ENCODE peak calls at places on chromosomes 13 and 19, in seven cellular contexts. A, H, K, J, Y, D and R are unnamed samples.

GRCh38 chr19:16064209-16064889 is 11.9 kb upstream of the TPM4 start:
- DNase-seq in A (no peak), H (no peak), K (no peak), J (no peak), Y (no peak), D (no peak), R (no peak)

GRCh38 chr19:38706792-38707511 is 37.3 kb downstream of the CAPN12 start:
- DNase-seq in A (no peak), H (no peak), K (no peak), J (no peak), Y (no peak), D (no peak), R (no peak)

GRCh38 chr13:106381083-106381482 is 154.4 kb downstream of the EFNB2 start:
- DNase-seq in A (no peak), H (no peak), K (no peak), J (no peak), Y (no peak), D (peak), R (no peak)

GRCh38 chr19:45130888-45131615 is 29.7 kb downstream of the NKPD1 start:
- DNase-seq in A (no peak), H (no peak), K (no peak), J (peak), Y (peak), D (peak), R (no peak)

GRCh38 chr19:18999896-19000620 is 33.3 kb downstream of the SUGP2 start:
- DNase-seq in A (no peak), H (no peak), K (peak), J (no peak), Y (no peak), D (peak), R (no peak)

GRCh38 chr13:42600943-42601342 is 27.0 kb downstream of the TNFSF11 start:
- DNase-seq in A (no peak), H (no peak), K (no peak), J (no peak), Y (peak), D (peak), R (no peak)

GRCh38 chr19:4977299-4978174 is 8.6 kb downstream of the KDM4B start:
- DNase-seq in A (peak), H (peak), K (peak), J (no peak), Y (peak), D (peak), R (no peak)

GRCh38 chr19:2194513-2195078 is 30.9 kb downstream of the DOT1L start:
- DNase-seq in A (no peak), H (no peak), K (no peak), J (no peak), Y (no peak), D (no peak), R (no peak)

GRCh38 chr13:32669030-32669646 is 82.9 kb downstream of the PDS5B start:
- DNase-seq in A (no peak), H (peak), K (peak), J (no peak), Y (peak), D (peak), R (no peak)

GRCh38 chr19:34298891-34299510 is 44.6 kb downstream of the GARRE1 start:
- DNase-seq in A (no peak), H (no peak), K (no peak), J (no peak), Y (no peak), D (no peak), R (no peak)

GRCh38 chr13:110230661-110231347 is 76.2 kb downstream of the COL4A1 start:
- DNase-seq in A (no peak), H (no peak), K (no peak), J (peak), Y (no peak), D (no peak), R (no peak)

GRCh38 chr19:47309608-47310007 is at the start of gene C5AR1:
- DNase-seq in A (no peak), H (no peak), K (no peak), J (no peak), Y (no peak), D (no peak), R (peak)

GRCh38 chr13:110323172-110323851 is 16.2 kb downstream of the COL4A2 start:
- DNase-seq in A (peak), H (no peak), K (peak), J (no peak), Y (no peak), D (peak), R (no peak)

GRCh38 chr19:3682741-3683404 is 17.4 kb downstream of the PIP5K1C start:
- DNase-seq in A (no peak), H (no peak), K (no peak), J (no peak), Y (no peak), D (peak), R (no peak)

GRCh38 chr19:54081032-54081431 is at the start of gene TARM1:
- DNase-seq in A (no peak), H (no peak), K (no peak), J (no peak), Y (no peak), D (no peak), R (no peak)

GRCh38 chr19:54390942-54391577 is 24.2 kb upstream of the TTYH1 start:
- DNase-seq in A (peak), H (peak), K (peak), J (peak), Y (peak), D (peak), R (peak)

GRCh38 chr13:36212789-36213188 is 1.6 kb downstream of the SOHLH2 start:
- DNase-seq in A (no peak), H (no peak), K (no peak), J (no peak), Y (no peak), D (no peak), R (no peak)

GRCh38 chr19:40633207-40633606 is 32.0 kb downstream of the LTBP4 start:
- DNase-seq in A (no peak), H (no peak), K (peak), J (no peak), Y (peak), D (peak), R (no peak)

GRCh38 chr19:6033744-6034264 is 55.9 kb upstream of the RANBP3 start:
- DNase-seq in A (no peak), H (no peak), K (no peak), J (no peak), Y (no peak), D (no peak), R (peak)

GRCh38 chr13:39602614-39603366 is at the start of gene LHFPL6:
- DNase-seq in A (peak), H (no peak), K (peak), J (peak), Y (peak), D (peak), R (peak)

GRCh38 chr13:28532226-28533048 is 37.5 kb upstream of the FLT1 start:
- DNase-seq in A (no peak), H (no peak), K (peak), J (peak), Y (no peak), D (peak), R (no peak)

GRCh38 chr13:103539265-103539664 is 473.0 kb upstream of the SLC10A2 start:
- DNase-seq in A (no peak), H (no peak), K (no peak), J (no peak), Y (no peak), D (no peak), R (no peak)

GRCh38 chr19:39916236-39916635 is 18.2 kb downstream of the FCGBP start:
- DNase-seq in A (no peak), H (no peak), K (no peak), J (no peak), Y (no peak), D (no peak), R (no peak)

GRCh38 chr19:6744381-6745288 is 5.2 kb downstream of the TRIP10 start:
- DNase-seq in A (peak), H (no peak), K (peak), J (peak), Y (peak), D (peak), R (peak)

GRCh38 chr19:41753936-41754529 is 1.3 kb upstream of the CEACAM6 start:
- DNase-seq in A (no peak), H (no peak), K (peak), J (peak), Y (peak), D (peak), R (no peak)

GRCh38 chr13:101144808-101145419 is 271.4 kb downstream of the NALCN start:
- DNase-seq in A (no peak), H (no peak), K (peak), J (no peak), Y (peak), D (peak), R (no peak)

GRCh38 chr13:46297338-46297737 is 85.6 kb downstream of the LRRC63 start:
- DNase-seq in A (no peak), H (no peak), K (no peak), J (no peak), Y (no peak), D (peak), R (no peak)

GRCh38 chr19:1483979-1484428 is 5.0 kb upstream of the C19orf25 start:
- DNase-seq in A (no peak), H (no peak), K (no peak), J (no peak), Y (no peak), D (no peak), R (peak)

GRCh38 chr13:79780240-79780639 is 299.3 kb downstream of the NDFIP2 start:
- DNase-seq in A (no peak), H (no peak), K (peak), J (no peak), Y (peak), D (peak), R (no peak)

GRCh38 chr19:548841-549830 is 5.3 kb downstream of the GZMM start:
- DNase-seq in A (no peak), H (no peak), K (no peak), J (no peak), Y (no peak), D (no peak), R (no peak)

GRCh38 chr19:3403489-3404323 is 37.3 kb downstream of the NFIC start:
- DNase-seq in A (peak), H (peak), K (peak), J (peak), Y (no peak), D (peak), R (peak)

GRCh38 chr13:51929699-51930098 is 67.9 kb downstream of the CCDC70 start:
- DNase-seq in A (no peak), H (no peak), K (no peak), J (no peak), Y (no peak), D (no peak), R (no peak)

GRCh38 chr19:2270572-2271515 is 11.1 kb downstream of the PEAK3 start:
- DNase-seq in A (peak), H (no peak), K (peak), J (peak), Y (peak), D (peak), R (peak)

GRCh38 chr13:100100115-100100879 is 11.4 kb downstream of the PCCA start:
- DNase-seq in A (no peak), H (no peak), K (peak), J (peak), Y (peak), D (peak), R (no peak)

GRCh38 chr13:74210693-74211393 is 76.6 kb upstream of the KLF12 start:
- DNase-seq in A (peak), H (peak), K (peak), J (no peak), Y (peak), D (peak), R (no peak)

GRCh38 chr19:6032381-6032780 is 54.4 kb upstream of the RANBP3 start:
- DNase-seq in A (no peak), H (no peak), K (no peak), J (no peak), Y (no peak), D (peak), R (peak)

GRCh38 chr19:18932216-18932841 is 8.7 kb downstream of the HOMER3 start:
- DNase-seq in A (no peak), H (no peak), K (peak), J (peak), Y (peak), D (peak), R (peak)

GRCh38 chr19:38361633-38362075 is 12.7 kb upstream of the PSMD8 start:
- DNase-seq in A (no peak), H (no peak), K (peak), J (peak), Y (peak), D (peak), R (peak)

GRCh38 chr19:46478356-46478986 is 7.1 kb upstream of the PNMA8A start:
- DNase-seq in A (no peak), H (no peak), K (peak), J (no peak), Y (no peak), D (peak), R (no peak)